ENCODE peak calls at places on chromosome 17, in four cellular contexts. W is GM12878, C is WTC11, S is HepG2. R is an unnamed sample.

GRCh38 chr17:9217151-9218067 is 196.1 kb downstream of the NTN1 start:
- DNase-seq in W (no peak), S (peak; percentile 18), C (no peak), R (no peak)

GRCh38 chr17:31571124-31571892 is 179.8 kb downstream of the RAB11FIP4 start:
- DNase-seq in W (no peak), C (no peak), S (no peak), R (no peak)

GRCh38 chr17:13557077-13557476 is 44.7 kb downstream of the HS3ST3A1 start:
- DNase-seq in W (no peak), S (no peak), C (no peak), R (no peak)

GRCh38 chr17:70683936-70684335 is 514.6 kb downstream of the KCNJ2 start:
- DNase-seq in W (no peak), C (no peak), S (no peak), R (no peak)

GRCh38 chr17:48601528-48602430 is 3.0 kb downstream of the HOXB6 start:
- DNase-seq in W (no peak), C (no peak), S (no peak), R (no peak)

GRCh38 chr17:80663783-80664206 is 119.2 kb downstream of the RPTOR start:
- DNase-seq in W (no peak), S (no peak), C (no peak), R (no peak)

GRCh38 chr17:80005360-80006338 is 30.0 kb downstream of the TBC1D16 start:
- DNase-seq in W (no peak), S (peak; percentile 81), C (peak; percentile 76), R (peak; percentile 86)

GRCh38 chr17:47935961-47936360 is 5.4 kb upstream of the PNPO start:
- DNase-seq in S (no peak), C (no peak), W (no peak), R (peak; percentile 86)

GRCh38 chr17:45758544-45758943 is 25.6 kb upstream of the CRHR1 start:
- DNase-seq in S (no peak), C (no peak), W (no peak), R (no peak)

GRCh38 chr17:7476474-7476873 is 3.0 kb downstream of the ZBTB4 start:
- DNase-seq in W (no peak), C (no peak), S (no peak), R (peak; percentile 45)

GRCh38 chr17:65231662-65232335 is 94.6 kb downstream of the RGS9 start:
- DNase-seq in C (peak; percentile 73), W (peak; percentile 12), S (peak; percentile 70), R (peak; percentile 77)

GRCh38 chr17:61536417-61536955 is 54.5 kb downstream of the NACA2 start:
- DNase-seq in W (no peak), S (no peak), C (no peak), R (no peak)

GRCh38 chr17:78345172-78345571 is 14.7 kb downstream of the SOCS3 start:
- DNase-seq in W (no peak), S (no peak), C (no peak), R (no peak)

GRCh38 chr17:78344666-78345065 is 15.2 kb downstream of the SOCS3 start:
- DNase-seq in W (no peak), S (no peak), C (no peak), R (no peak)

GRCh38 chr17:78342438-78343098 is 17.3 kb downstream of the SOCS3 start:
- DNase-seq in W (no peak), S (no peak), C (no peak), R (no peak)

GRCh38 chr17:78343099-78343432 is 16.8 kb downstream of the SOCS3 start:
- DNase-seq in W (no peak), S (no peak), C (no peak), R (no peak)

GRCh38 chr17:78343433-78344201 is 16.3 kb downstream of the SOCS3 start:
- DNase-seq in C (no peak), W (no peak), S (no peak), R (no peak)
- TF ChIP-seq ETV6 in C (no peak), W (no peak), S (no peak), R (no peak)

GRCh38 chr17:59651346-59651745 is 31.7 kb downstream of the CLTC start:
- DNase-seq in C (no peak), S (no peak), W (no peak), R (no peak)
- TF ChIP-seq ETV6 in C (no peak), S (no peak), W (no peak), R (no peak)

DNA sequence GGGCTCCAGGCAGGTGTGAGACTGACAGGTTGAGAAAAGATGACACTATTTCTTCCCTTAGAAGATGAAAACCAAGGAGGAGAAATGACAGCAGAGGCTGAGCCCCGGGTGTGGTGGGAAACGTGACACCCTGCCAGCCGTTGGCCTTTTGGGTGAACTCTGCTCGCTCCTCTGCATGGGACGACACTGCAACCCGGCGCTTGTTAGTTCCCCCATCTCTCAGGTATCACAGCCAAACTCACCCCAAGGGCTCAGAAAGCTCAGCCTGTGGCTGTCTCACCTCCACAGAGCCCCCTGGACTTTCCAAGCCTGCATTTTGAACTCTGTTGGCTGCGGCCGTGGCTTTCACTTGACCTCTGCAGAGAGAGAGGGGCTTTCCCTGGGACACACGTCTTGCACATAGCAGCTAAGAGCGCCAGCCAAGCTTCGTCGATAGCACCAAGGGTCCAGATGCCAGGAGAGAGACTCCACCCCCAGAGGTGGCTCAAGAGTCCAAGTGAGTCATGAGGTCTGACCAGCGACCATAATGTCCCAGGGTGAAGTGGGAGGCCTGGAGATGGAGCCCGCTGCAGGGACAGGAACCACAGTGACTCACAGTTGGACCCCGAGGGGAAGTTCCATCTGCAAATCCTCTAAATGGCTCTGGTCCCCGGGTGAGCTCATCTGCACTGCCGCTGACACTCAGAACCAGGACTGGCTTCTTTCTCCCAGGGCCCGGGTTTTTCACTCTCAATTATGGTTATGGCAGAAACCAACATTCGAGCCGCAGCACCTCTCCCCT is 301.9 kb downstream of the SOX9 start:
- DNase-seq in C (no peak), S (peak; percentile 96), W (peak; percentile 94), R (no peak)
- TF ChIP-seq ETV6 in C (no peak), S (no peak), W (no peak), R (no peak)

GRCh38 chr17:38922538-38923291 is 2.7 kb upstream of the LASP1NB start:
- DNase-seq in C (peak; percentile 53), W (no peak), S (no peak), R (peak; percentile 27)
- TF ChIP-seq ETV6 in C (no peak), W (no peak), S (no peak), R (no peak)

GRCh38 chr17:44719444-44719843 is 11.0 kb downstream of the DBF4B start:
- DNase-seq in W (no peak), S (no peak), C (no peak), R (no peak)
- TF ChIP-seq ETV6 in W (no peak), S (no peak), C (no peak), R (no peak)

GRCh38 chr17:60231234-60231633 is 81.5 kb downstream of the CA4 start:
- DNase-seq in C (no peak), W (no peak), S (peak; percentile 18), R (no peak)

GRCh38 chr17:60229189-60229802 is 79.5 kb downstream of the CA4 start:
- DNase-seq in C (no peak), W (no peak), S (no peak), R (peak; percentile 6)

GRCh38 chr17:60230358-60230757 is 80.6 kb downstream of the CA4 start:
- DNase-seq in S (no peak), W (no peak), C (no peak), R (no peak)

GRCh38 chr17:60231691-60232090 is 81.9 kb downstream of the CA4 start:
- DNase-seq in S (no peak), C (no peak), W (no peak), R (no peak)
- TF ChIP-seq ETV6 in S (no peak), C (no peak), W (no peak), R (no peak)

GRCh38 chr17:73064084-73064938 is 28.2 kb downstream of the SLC39A11 start:
- DNase-seq in S (no peak), C (no peak), W (no peak), R (peak; percentile 50)
- TF ChIP-seq ETV6 in S (no peak), C (no peak), W (no peak), R (no peak)

GRCh38 chr17:75688209-75688771 is 21.2 kb downstream of the SAP30BP start:
- DNase-seq in S (no peak), W (no peak), C (no peak), R (no peak)

GRCh38 chr17:75684249-75684648 is 17.1 kb downstream of the SAP30BP start:
- DNase-seq in C (no peak), W (no peak), S (no peak), R (peak; percentile 35)

GRCh38 chr17:75683467-75684041 is 16.4 kb downstream of the SAP30BP start:
- DNase-seq in W (no peak), S (peak; percentile 59), C (no peak), R (peak; percentile 36)

GRCh38 chr17:75684924-75685323 is 17.8 kb downstream of the SAP30BP start:
- DNase-seq in W (no peak), C (no peak), S (no peak), R (no peak)

DNA sequence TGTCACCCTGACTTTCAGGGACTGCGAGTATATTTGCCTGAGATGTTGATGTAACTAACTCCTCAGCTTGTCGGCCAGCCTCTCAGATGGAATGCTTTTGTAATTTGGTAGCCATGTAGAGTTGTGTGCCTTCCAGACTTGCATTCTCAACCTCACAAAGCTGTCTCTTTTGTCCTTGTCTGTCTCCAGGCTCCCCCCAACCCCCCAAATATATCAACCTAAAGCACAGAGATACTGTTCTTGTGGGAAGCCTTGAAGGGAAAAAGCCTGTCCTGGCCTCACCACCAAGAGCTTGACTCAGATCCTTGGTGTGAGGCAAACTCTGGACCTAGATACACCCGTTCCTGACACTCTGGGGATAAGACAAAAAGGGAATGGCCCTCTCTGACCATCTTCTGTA is 18.4 kb downstream of the SAP30BP start:
- DNase-seq in C (no peak), S (no peak), W (no peak), R (no peak)
- TF ChIP-seq ETV6 in C (no peak), S (no peak), W (no peak), R (no peak)

DNA sequence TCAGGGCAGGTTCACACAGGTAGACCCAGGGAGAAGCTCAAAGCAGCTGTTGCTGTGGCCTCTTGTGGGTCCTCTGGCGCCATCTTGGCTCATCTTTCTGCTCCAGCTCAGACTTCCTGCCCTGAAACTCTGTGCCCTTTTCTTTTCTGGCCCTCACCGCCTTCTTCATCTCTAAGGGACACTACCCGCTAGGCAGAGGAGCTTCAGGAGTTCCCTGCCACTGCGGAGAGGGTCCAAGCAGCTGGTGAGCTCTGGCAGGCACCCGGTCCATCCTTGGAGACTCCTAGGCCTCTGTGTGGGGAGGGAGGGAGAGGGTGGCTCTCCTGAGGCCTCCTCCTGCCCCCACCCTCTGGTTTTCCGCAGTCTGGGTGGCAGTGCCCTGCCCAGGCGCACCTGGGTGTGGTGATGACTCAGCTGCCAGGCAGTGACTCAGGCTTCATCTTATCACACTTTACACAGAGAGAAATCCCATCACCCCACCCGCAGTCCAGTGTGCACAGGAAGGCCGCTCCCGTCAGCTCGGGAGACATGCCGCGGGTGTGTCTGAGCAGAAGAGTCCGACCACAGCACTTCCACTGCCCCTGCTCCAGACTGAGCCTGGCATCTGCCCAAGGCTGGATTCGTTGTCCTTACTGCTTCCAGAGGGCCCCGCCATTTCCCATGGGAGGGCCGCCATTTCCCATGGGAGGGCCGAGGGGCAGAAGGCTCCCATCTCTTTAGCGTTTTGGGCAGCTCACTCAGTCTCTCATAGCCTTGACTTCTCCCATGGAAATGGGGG is 7.3 kb downstream of the NT5C start:
- DNase-seq in S (peak; percentile 48), C (no peak), W (no peak), R (peak; percentile 83)
- TF ChIP-seq ETV6 in S (no peak), C (no peak), W (no peak), R (no peak)

DNA sequence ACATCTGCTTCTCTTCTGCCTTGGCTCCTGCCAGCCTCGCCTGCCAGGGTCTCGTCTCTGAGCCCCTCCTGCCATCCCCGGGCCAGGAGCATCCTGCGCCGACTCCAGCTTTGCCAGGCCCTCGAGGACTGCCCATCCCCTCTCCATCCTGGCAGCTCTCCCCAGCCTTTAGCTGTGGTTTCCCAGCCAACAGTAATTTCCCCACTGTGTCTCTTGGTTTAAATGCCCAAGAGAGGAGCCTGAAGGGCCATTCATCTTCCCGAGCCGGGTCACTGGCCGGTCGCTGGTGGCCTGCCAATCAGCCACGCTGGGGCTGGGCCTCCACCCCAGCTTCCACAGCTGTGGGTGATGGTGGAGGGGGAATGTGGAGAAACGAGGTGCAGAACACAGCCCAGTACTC is 47.8 kb downstream of the MRC2 start:
- DNase-seq in S (no peak), C (no peak), W (no peak), R (no peak)
- TF ChIP-seq ETV6 in S (no peak), C (no peak), W (no peak), R (no peak)